ENCODE peak calls at places on chromosomes 11 and 22, in eight cellular contexts. B is testis, V is adrenal gland, T is IMR-90, E is stomach, M is gastrocnemius medialis, D is HCT116, S is K562. W is an unnamed sample. For H3K36me3, the result is how much of the 10 kb centered on the place peaks cover.

GRCh38 chr11:119734788-119735187 is 5.8 kb upstream of the NECTIN1 start:
- DNase-seq in B (no peak), V (no peak), T (no peak), E (no peak), M (no peak), D (no peak), S (no peak), W (no peak)

GRCh38 chr11:72173291-72173690 is 18.6 kb upstream of the FOLR1 start:
- DNase-seq in B (no peak), V (no peak), T (peak), E (no peak), M (no peak), D (no peak), S (no peak), W (no peak)

GRCh38 chr22:36595154-36595553 is 66.2 kb upstream of the EIF3D start:
- DNase-seq in B (no peak), V (no peak), T (no peak), E (no peak), M (no peak), D (no peak), S (no peak), W (no peak)

GRCh38 chr22:30605449-30606110 is 1.4 kb upstream of the TCN2 start:
- DNase-seq in B (peak), V (peak), T (peak), E (peak), M (no peak), D (peak), S (peak), W (peak)

GRCh38 chr11:17602105-17603001 is 55.3 kb downstream of the OTOG start:
- DNase-seq in B (no peak), V (no peak), T (no peak), E (peak), M (no peak), D (no peak), S (no peak), W (no peak)

GRCh38 chr11:2555891-2556290 is 111.1 kb downstream of the KCNQ1 start:
- DNase-seq in B (no peak), V (no peak), T (no peak), E (no peak), M (no peak), D (no peak), S (no peak), W (no peak)

GRCh38 chr22:28260619-28261018 is 341.6 kb upstream of the PITPNB start:
- DNase-seq in B (no peak), V (no peak), T (no peak), E (no peak), M (no peak), D (no peak), S (no peak), W (no peak)

GRCh38 chr11:73477518-73477917 is 101.3 kb downstream of the RELT start:
- DNase-seq in B (no peak), V (no peak), T (no peak), E (no peak), M (no peak), D (no peak), S (no peak), W (no peak)

GRCh38 chr11:14249121-14249963 is 109.6 kb downstream of the RRAS2 start:
- DNase-seq in B (peak), V (peak), T (peak), E (peak), M (no peak), D (peak), S (peak), W (peak)

GRCh38 chr11:12137005-12137690 is 26.8 kb downstream of the MICAL2 start:
- DNase-seq in B (no peak), V (no peak), T (no peak), E (peak), M (no peak), D (no peak), S (no peak), W (no peak)

GRCh38 chr22:49532831-49533802 is 294.6 kb downstream of the BRD1 start:
- DNase-seq in B (no peak), V (no peak), T (no peak), E (no peak), M (no peak), D (no peak), S (no peak), W (no peak)

GRCh38 chr11:78586452-78587046 is 11.9 kb upstream of the NARS2 start:
- DNase-seq in B (no peak), V (no peak), T (peak), E (no peak), M (no peak), D (no peak), S (peak), W (no peak)

GRCh38 chr11:129894281-129895125 is 875 bp downstream of the NFRKB start:
- DNase-seq in B (no peak), V (no peak), T (peak), E (no peak), M (no peak), D (no peak), S (no peak), W (no peak)

GRCh38 chr11:96863520-96863919 is 473.7 kb downstream of the JRKL start:
- DNase-seq in B (peak), V (peak), T (no peak), E (no peak), M (peak), D (no peak), S (no peak), W (no peak)

GRCh38 chr22:36233796-36234195 is 5.5 kb downstream of the APOL2 start:
- DNase-seq in B (no peak), V (peak), T (peak), E (no peak), M (no peak), D (no peak), S (no peak), W (no peak)

GRCh38 chr11:115527534-115528125 is 23.4 kb upstream of the CADM1 start:
- DNase-seq in B (no peak), V (no peak), T (no peak), E (no peak), M (no peak), D (no peak), S (no peak), W (no peak)

GRCh38 chr11:122733301-122733686 is 77.8 kb downstream of the UBASH3B start:
- DNase-seq in B (no peak), V (peak), T (peak), E (no peak), M (peak), D (no peak), S (no peak), W (no peak)

GRCh38 chr11:14288189-14288935 is 70.6 kb downstream of the RRAS2 start:
- DNase-seq in B (no peak), V (no peak), T (peak), E (no peak), M (no peak), D (no peak), S (no peak), W (no peak)

GRCh38 chr22:35685731-35686130 is 31.9 kb upstream of the APOL5 start:
- DNase-seq in B (no peak), V (no peak), T (peak), E (no peak), M (peak), D (no peak), S (no peak), W (no peak)

GRCh38 chr22:33389927-33390326 is 331.7 kb upstream of the SYN3 start:
- DNase-seq in B (no peak), V (no peak), T (peak), E (no peak), M (no peak), D (no peak), S (no peak), W (no peak)

GRCh38 chr11:17794981-17795380 is 60.4 kb downstream of the KCNC1 start:
- DNase-seq in B (no peak), V (no peak), T (no peak), E (no peak), M (no peak), D (no peak), S (no peak), W (no peak)

GRCh38 chr11:76253416-76253815 is 47.1 kb upstream of the WNT11 start:
- DNase-seq in B (no peak), V (no peak), T (no peak), E (no peak), M (no peak), D (no peak), S (no peak), W (no peak)

GRCh38 chr22:46125816-46126770 is 24.2 kb upstream of the PPARA start:
- DNase-seq in B (no peak), V (no peak), T (no peak), E (peak), M (no peak), D (no peak), S (no peak), W (no peak)

GRCh38 chr11:6319001-6319878 is 1.1 kb downstream of the CAVIN3 start:
- DNase-seq in B (peak), V (peak), T (peak), E (peak), M (no peak), D (no peak), S (no peak), W (peak)

GRCh38 chr22:20987375-20987774 is 5.3 kb downstream of the LZTR1 start:
- DNase-seq in B (no peak), V (no peak), T (no peak), E (no peak), M (no peak), D (no peak), S (no peak), W (no peak)

GRCh38 chr22:36237462-36238347 is 1.6 kb downstream of the APOL2 start:
- DNase-seq in B (no peak), V (peak), T (no peak), E (no peak), M (no peak), D (no peak), S (no peak), W (no peak)

GRCh38 chr11:35152575-35152974 is 13.6 kb downstream of the CD44 start:
- DNase-seq in B (no peak), V (no peak), T (no peak), E (no peak), M (no peak), D (no peak), S (no peak), W (no peak)

GRCh38 chr11:75240381-75241035 is at the start of gene TPBGL:
- DNase-seq in B (peak), V (peak), T (no peak), E (peak), M (no peak), D (no peak), S (peak), W (peak)

GRCh38 chr11:134562941-134563471 is 151.0 kb upstream of the B3GAT1 start:
- DNase-seq in B (peak), V (peak), T (no peak), E (no peak), M (no peak), D (no peak), S (no peak), W (no peak)

GRCh38 chr11:114079406-114080072 is 20.0 kb downstream of the ZBTB16 start:
- DNase-seq in B (no peak), V (no peak), T (no peak), E (no peak), M (no peak), D (no peak), S (no peak), W (peak)

GRCh38 chr11:114078423-114078822 is 18.9 kb downstream of the ZBTB16 start:
- DNase-seq in B (no peak), V (no peak), T (no peak), E (no peak), M (no peak), D (no peak), S (no peak), W (no peak)

GRCh38 chr11:114076974-114077373 is 17.5 kb downstream of the ZBTB16 start:
- DNase-seq in B (no peak), V (peak), T (no peak), E (no peak), M (no peak), D (no peak), S (no peak), W (no peak)

GRCh38 chr11:114075891-114076441 is 16.5 kb downstream of the ZBTB16 start:
- DNase-seq in B (no peak), V (peak), T (peak), E (no peak), M (no peak), D (peak), S (peak), W (peak)

DNA sequence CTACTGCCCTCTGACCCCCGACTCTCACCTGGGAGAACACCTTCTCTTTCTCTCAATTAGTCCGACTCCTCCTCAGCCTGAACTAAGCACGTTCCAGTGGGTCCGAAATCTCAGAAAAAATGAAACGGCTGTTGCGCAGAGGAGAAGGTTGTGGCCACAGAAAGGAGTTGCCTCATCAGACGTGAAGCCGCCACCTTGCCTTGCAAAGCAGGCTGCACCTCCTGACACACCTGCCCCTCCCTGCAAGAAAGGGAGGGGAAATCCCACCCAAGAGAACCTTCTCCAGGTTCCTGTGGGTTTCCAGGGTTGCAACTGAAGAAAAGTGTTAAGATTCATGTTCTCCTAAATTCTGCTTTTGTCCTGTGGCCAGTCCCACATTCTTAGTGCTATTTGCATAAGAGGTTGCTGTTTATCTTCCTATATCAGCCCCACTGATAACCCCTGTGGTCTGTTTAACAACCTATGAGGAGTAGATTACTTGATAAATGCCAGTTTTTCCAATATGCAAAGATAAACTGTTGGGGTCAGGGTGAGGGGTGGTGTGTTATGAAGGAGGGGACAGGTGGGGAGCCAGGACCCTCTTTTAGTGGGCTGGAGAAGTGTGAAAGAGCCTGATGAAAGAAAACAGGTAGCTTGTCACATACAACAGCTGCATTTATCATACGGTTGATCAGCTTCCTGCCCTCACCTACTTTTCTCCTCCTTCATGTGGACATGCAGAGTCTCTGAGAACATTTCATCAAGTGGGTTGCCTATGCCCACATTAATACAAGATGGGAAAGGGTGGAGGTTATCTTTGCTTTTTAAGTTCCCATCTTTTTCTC is 18.2 kb downstream of the ZBTB16 start:
- DNase-seq in B (no peak), V (peak), T (no peak), E (no peak), M (no peak), D (no peak), S (no peak), W (no peak)
- H3K27ac ChIP-seq in B (peak), V (peak), T (no peak), E (peak), M (peak), D (no peak), S (no peak), W (peak)

DNA sequence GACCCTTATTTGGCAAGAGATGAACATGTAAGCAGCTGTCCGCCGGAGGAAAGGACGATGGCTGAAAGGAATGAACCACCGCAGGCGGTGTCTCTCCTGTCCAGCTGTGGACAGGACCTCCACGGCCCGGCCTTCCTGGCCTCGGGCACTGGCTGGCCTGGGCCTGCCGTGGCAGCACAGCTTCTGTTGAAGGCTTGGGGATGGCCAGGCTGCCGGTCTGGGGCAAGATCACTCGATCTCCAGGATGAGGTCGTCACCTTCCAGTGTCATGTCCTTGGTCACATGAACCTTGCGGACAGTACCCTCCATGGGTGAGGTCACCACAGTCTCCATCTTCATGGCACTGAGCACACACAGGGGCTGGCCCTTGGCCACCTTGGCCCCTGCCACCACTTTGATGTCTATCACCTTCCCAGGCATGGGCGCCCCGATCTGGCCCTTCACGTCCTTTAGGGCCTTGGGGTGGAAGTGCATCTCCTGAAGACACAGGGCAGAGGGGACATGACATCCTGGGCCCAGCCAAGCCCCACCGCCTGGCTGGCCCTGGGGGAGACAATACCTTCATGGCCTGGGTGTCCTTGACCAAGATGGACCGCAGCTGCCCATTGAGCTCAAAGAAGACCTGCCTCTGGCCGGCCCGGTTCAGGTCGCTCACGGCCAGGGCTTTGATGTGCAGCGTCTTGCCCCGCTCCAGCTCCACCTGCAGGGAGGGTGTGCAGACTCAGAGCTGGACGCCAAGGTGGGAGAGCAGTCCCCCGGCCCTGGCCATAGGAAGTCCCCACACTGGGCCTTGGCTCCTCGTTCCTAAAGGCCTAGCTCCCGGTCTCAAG is 5.6 kb downstream of the RCE1 start:
- DNase-seq in B (no peak), V (peak), T (no peak), E (peak), M (no peak), D (no peak), S (no peak), W (no peak)
- H3K36me3 ChIP-seq in B (under half), V (under half), T (half or more), E (half or more), M (under half), D (under half), S (half or more), W (under half)

GRCh38 chr11:416757-417621 is 2.2 kb upstream of the SIGIRR start:
- DNase-seq in B (no peak), V (no peak), T (no peak), E (peak), M (no peak), D (no peak), S (no peak), W (no peak)
- TF ChIP-seq POLR2A in B (no peak), V (no peak), T (no peak), E (no peak), M (peak), D (no peak), S (no peak), W (no peak)

GRCh38 chr11:111886032-111886431 is 6.7 kb downstream of the CFAP68 start:
- DNase-seq in B (no peak), V (no peak), T (no peak), E (no peak), M (no peak), D (no peak), S (no peak), W (no peak)

GRCh38 chr11:111878766-111879636 is at the start of the genes CFAP68 and FDXACB1:
- DNase-seq in B (peak), V (peak), T (peak), E (peak), M (peak), D (peak), S (peak), W (peak)

GRCh38 chr11:111878385-111878765 is 590 bp downstream of the FDXACB1 start:
- DNase-seq in B (no peak), V (no peak), T (peak), E (no peak), M (no peak), D (peak), S (no peak), W (no peak)

GRCh38 chr11:111879637-111879960 is 258 bp downstream of the CFAP68 start:
- DNase-seq in B (no peak), V (no peak), T (no peak), E (no peak), M (no peak), D (no peak), S (no peak), W (no peak)

GRCh38 chr11:111882202-111882601 is 2.9 kb downstream of the CFAP68 start:
- DNase-seq in B (no peak), V (no peak), T (no peak), E (no peak), M (no peak), D (no peak), S (no peak), W (no peak)
- H3K27ac ChIP-seq in B (no peak), V (no peak), T (no peak), E (no peak), M (no peak), D (no peak), S (no peak), W (no peak)

DNA sequence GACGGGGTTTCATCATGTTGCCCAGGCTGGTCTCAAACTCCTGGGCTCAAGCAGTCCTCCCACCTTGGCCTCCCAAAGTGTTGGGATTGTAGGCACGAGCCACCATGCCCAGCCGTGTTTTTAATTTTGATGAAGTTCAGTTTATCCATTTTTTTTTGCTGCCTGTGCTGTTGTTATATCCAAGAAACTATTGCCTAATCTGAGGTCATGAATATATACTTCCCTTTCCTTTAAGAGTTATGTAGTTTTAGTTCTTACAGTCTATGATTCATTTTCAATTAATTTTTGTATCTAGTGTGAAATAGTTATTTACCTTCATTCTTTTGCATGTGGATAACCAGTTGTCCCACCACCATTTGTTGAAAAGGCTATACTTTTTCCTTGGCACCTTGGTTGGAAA is 50.3 kb upstream of the SORL1-AS1 start:
- DNase-seq in B (no peak), V (no peak), T (no peak), E (no peak), M (no peak), D (no peak), S (no peak), W (no peak)
- H3K36me3 ChIP-seq in B (under half), V (under half), T (under half), E (under half), M (under half), D (under half), S (under half), W (under half)

GRCh38 chr11:65851811-65852507 is 6.0 kb downstream of the CFL1 start:
- DNase-seq in B (no peak), V (no peak), T (no peak), E (no peak), M (no peak), D (no peak), S (no peak), W (no peak)

GRCh38 chr11:65850217-65851082 is 7.5 kb downstream of the CFL1 start:
- DNase-seq in B (no peak), V (no peak), T (no peak), E (no peak), M (no peak), D (no peak), S (no peak), W (no peak)

GRCh38 chr11:65849771-65850216 is 8.2 kb downstream of the CFL1 start:
- DNase-seq in B (no peak), V (no peak), T (no peak), E (no peak), M (no peak), D (no peak), S (no peak), W (no peak)

GRCh38 chr11:65852508-65853248 is 5.3 kb downstream of the CFL1 start:
- DNase-seq in B (no peak), V (no peak), T (no peak), E (no peak), M (no peak), D (no peak), S (no peak), W (no peak)

GRCh38 chr11:65851083-65851579 is 6.8 kb downstream of the CFL1 start:
- DNase-seq in B (no peak), V (no peak), T (no peak), E (no peak), M (no peak), D (no peak), S (peak), W (no peak)
- TF ChIP-seq POLR2A in B (no peak), V (no peak), T (peak), E (no peak), M (no peak), D (no peak), S (no peak), W (no peak)